ENCODE peak calls at places on chromosomes 5 and 9, in four cellular contexts. D is GM12864, Z is lower lobe of right lung, U is glutamatergic neuron. N is an unnamed sample.

GRCh38 chr5:134571703-134572405 is 46.4 kb downstream of the JADE2 start:
- DNase-seq in Z (no peak), U (no peak), D (no peak), N (no peak)

GRCh38 chr9:99030082-99030481 is 74.8 kb upstream of the TGFBR1 start:
- DNase-seq in D (no peak), U (no peak), Z (no peak), N (peak; percentile 58)

GRCh38 chr9:68585034-68585761 is 44.5 kb upstream of the TMEM252 start:
- DNase-seq in Z (no peak), D (no peak), U (no peak), N (no peak)

GRCh38 chr5:157108961-157109360 is at the start of gene HAVCR2:
- DNase-seq in Z (peak; percentile 70), U (no peak), D (peak; percentile 69), N (no peak)

GRCh38 chr5:82165740-82166530 is 112.2 kb downstream of the RPS23 start:
- DNase-seq in D (peak; percentile 54), U (peak; percentile 27), Z (peak; percentile 61), N (peak; percentile 94)

GRCh38 chr5:99320461-99320860 is 391.7 kb upstream of the CHD1 start:
- DNase-seq in D (no peak), Z (no peak), U (no peak), N (peak; percentile 23)

GRCh38 chr5:148421661-148422060 is 37.9 kb downstream of the FBXO38 start:
- DNase-seq in D (no peak), U (no peak), Z (no peak), N (no peak)

GRCh38 chr5:61563401-61563800 is 231.3 kb downstream of the ZSWIM6 start:
- DNase-seq in D (no peak), Z (no peak), U (no peak), N (peak; percentile 10)

GRCh38 chr5:93092349-93093105 is 488.5 kb downstream of the NR2F1-AS1 start:
- DNase-seq in D (no peak), Z (no peak), U (no peak), N (peak; percentile 40)

GRCh38 chr9:122051401-122052346 is 41.4 kb downstream of the TTLL11 start:
- DNase-seq in U (no peak), D (peak; percentile 31), Z (no peak), N (no peak)

GRCh38 chr5:73981696-73982095 is 355.7 kb downstream of the ARHGEF28 start:
- DNase-seq in Z (no peak), U (no peak), D (no peak), N (no peak)

GRCh38 chr5:176647870-176648466 is 684 bp downstream of the TSPAN17 start:
- DNase-seq in D (no peak), U (peak; percentile 53), Z (peak; percentile 80), N (peak; percentile 54)

GRCh38 chr5:156913719-156914370 is 49.2 kb downstream of the TIMD4 start:
- DNase-seq in D (peak; percentile 78), Z (no peak), U (no peak), N (no peak)

GRCh38 chr9:121169094-121169601 is 32.5 kb downstream of the RAB14 start:
- DNase-seq in D (no peak), Z (no peak), U (peak; percentile 19), N (peak; percentile 33)

GRCh38 chr5:32690153-32690552 is 21.0 kb upstream of the NPR3 start:
- DNase-seq in U (no peak), D (no peak), Z (no peak), N (peak; percentile 22)

GRCh38 chr5:52672459-52672858 is 115.3 kb upstream of the ITGA1 start:
- DNase-seq in U (no peak), D (no peak), Z (no peak), N (no peak)

GRCh38 chr9:127873223-127873691 is 4.2 kb downstream of the AK1 start:
- DNase-seq in U (peak; percentile 41), D (no peak), Z (no peak), N (no peak)

GRCh38 chr9:23822331-23823169 is 3.5 kb downstream of the ELAVL2 start:
- DNase-seq in U (peak; percentile 71), D (no peak), Z (no peak), N (no peak)

GRCh38 chr5:143131983-143132382 is 271.5 kb downstream of the NR3C1 start:
- DNase-seq in Z (no peak), U (no peak), D (no peak), N (no peak)

GRCh38 chr5:90967443-90967842 is 408.8 kb downstream of the ADGRV1 start:
- DNase-seq in D (no peak), U (no peak), Z (no peak), N (no peak)

GRCh38 chr9:14170973-14171596 is 142.9 kb downstream of the NFIB start:
- DNase-seq in D (no peak), Z (no peak), U (no peak), N (peak; percentile 78)

GRCh38 chr9:137160716-137161557 is 8.9 kb downstream of the LRRC26 start:
- DNase-seq in U (no peak), Z (no peak), D (no peak), N (no peak)

GRCh38 chr5:143201589-143201988 is 201.9 kb downstream of the NR3C1 start:
- DNase-seq in U (no peak), Z (no peak), D (no peak), N (peak; percentile 65)

GRCh38 chr9:108515856-108516255 is 339.9 kb downstream of the ACTL7B start:
- DNase-seq in Z (no peak), U (no peak), D (no peak), N (no peak)

GRCh38 chr5:93995126-93995621 is 253.8 kb upstream of the POU5F2 start:
- DNase-seq in Z (no peak), U (no peak), D (no peak), N (peak; percentile 8)

GRCh38 chr5:109713453-109713852 is 23.7 kb downstream of the MAN2A1 start:
- DNase-seq in D (no peak), U (no peak), Z (no peak), N (no peak)
- TF ChIP-seq CTCF in D (no peak), U (no peak), Z (no peak), N (no peak)

GRCh38 chr9:21585756-21586752 is 103.9 kb upstream of the IFNE start:
- DNase-seq in D (no peak), U (no peak), Z (no peak), N (no peak)
- TF ChIP-seq CTCF in D (no peak), U (no peak), Z (no peak), N (peak; percentile 10)

DNA sequence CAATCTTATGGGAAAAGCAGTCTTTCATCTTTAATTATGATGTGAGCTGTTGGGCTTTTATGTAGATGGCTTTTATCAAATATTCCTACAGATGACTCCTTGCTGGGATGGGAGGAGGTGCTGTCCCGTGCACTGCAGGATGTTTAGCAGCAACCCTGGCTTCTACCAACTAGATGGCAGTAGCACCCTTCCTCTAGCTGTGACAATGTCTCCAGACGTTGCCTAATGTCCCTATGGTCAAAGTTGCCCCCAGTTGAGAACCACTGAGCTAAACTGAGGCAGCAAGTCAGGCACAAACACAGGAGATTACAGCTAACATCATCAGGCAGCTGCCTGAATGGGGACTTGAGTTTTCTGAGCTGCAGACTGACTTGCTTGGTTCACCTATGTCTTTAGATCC is 401.9 kb upstream of the PDE4D start:
- DNase-seq in Z (no peak), U (peak; percentile 22), D (peak; percentile 5), N (peak; percentile 35)
- TF ChIP-seq CTCF in Z (no peak), U (no peak), D (peak; percentile 83), N (peak; percentile 48)

DNA sequence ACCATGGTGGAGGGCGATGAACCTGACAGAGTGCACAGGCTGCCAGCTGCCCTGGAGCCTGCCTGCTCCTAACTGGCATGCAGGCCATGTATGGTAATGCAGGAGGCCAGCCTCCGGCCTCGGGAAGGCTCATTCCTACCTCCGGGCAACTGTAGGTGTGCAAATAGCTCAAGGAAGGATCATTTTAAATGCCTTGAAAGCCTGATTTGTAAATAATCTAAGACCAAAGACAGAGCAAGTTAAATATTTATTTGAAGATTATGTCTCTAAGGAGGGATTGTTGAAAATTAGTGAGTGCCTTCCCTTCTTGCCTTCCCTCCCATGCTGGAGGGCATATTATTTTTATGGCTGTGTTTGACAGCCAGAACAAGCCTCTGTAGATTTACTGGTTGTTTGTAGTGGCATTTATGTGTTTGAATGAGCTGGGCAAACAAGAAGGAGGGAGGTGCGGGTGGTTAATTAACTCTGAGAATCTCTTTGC is 285.7 kb upstream of the TUT7 start:
- DNase-seq in D (no peak), U (peak; percentile 23), Z (peak; percentile 50), N (no peak)
- TF ChIP-seq CTCF in D (peak; percentile 11), U (peak; percentile 29), Z (peak; percentile 9), N (no peak)

GRCh38 chr9:6109571-6109970 is 94.1 kb upstream of the RANBP6 start:
- DNase-seq in Z (no peak), U (no peak), D (no peak), N (no peak)

GRCh38 chr9:6109986-6110385 is 94.6 kb upstream of the RANBP6 start:
- DNase-seq in Z (no peak), U (no peak), D (no peak), N (no peak)

GRCh38 chr9:6105738-6106137 is 90.3 kb upstream of the RANBP6 start:
- DNase-seq in U (no peak), Z (no peak), D (no peak), N (no peak)

GRCh38 chr9:6106576-6107339 is 91.3 kb upstream of the RANBP6 start:
- DNase-seq in D (peak; percentile 7), U (no peak), Z (no peak), N (peak; percentile 61)
- TF ChIP-seq CTCF in D (peak; percentile 49), U (no peak), Z (peak; percentile 32), N (peak; percentile 40)

DNA sequence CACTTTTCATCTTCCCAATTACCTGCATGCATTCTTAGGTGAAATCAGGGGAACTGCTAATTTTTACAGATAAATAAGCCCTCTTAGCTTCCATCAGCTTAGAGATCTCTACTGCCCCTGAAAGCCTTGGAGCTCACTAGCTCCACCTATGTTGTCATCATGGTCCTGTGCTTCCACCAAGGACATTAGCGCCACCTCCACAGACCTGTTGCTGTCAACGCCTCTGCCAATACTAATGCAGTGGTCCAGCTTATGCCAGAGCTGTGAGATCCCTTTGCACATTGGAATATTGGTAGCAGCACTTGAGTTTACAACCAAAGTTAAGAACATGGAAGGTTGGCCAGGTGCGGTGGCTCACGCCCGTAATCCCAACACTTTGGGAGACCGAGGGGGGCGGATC is 7.7 kb upstream of the SHISAL2B start:
- DNase-seq in U (no peak), Z (no peak), D (no peak), N (no peak)
- TF ChIP-seq CTCF in U (no peak), Z (no peak), D (peak; percentile 19), N (no peak)

DNA sequence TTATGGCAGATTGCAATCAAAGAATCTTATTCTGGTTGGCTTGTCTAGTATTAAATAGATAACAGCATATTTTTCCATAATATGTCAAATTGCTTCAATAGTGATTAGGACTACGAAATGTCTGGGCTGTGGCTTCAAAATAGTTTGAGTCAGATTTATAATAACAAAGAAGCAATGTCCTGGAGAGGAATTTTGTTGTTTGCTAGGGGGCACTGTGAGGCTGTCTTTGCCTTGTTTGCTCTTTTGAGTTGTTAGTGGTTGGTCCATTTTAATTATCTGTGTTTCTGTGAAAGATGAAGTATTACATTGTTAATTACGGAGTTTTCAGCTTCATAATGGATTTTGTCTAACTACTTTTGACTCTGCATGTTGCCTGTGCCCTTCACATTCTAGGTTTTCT is 713.6 kb downstream of the TLE4 start:
- DNase-seq in D (no peak), U (no peak), Z (no peak), N (peak; percentile 54)
- TF ChIP-seq CTCF in D (no peak), U (no peak), Z (peak; percentile 8), N (no peak)

GRCh38 chr9:91089405-91090131 is 272.1 kb downstream of the AUH start:
- DNase-seq in Z (no peak), U (no peak), D (no peak), N (peak; percentile 67)
- TF ChIP-seq CTCF in Z (peak; percentile 43), U (no peak), D (peak; percentile 36), N (peak; percentile 51)